ENCODE peak calls at places on chromosomes 4 and X, in nine cellular contexts. W is retinal pigment epithelial cell; R is cardiac fibroblast; K is GM10248; E is BE2C; A is kidney epithelial cell; G is GM13976; D is activated CD8-positive, alpha-beta T cell treated with anti-CD3 and anti-CD28 coated beads for 36 hours; V is WTC11. H is an unnamed sample.
A peak's percentile ranks its signal among the peaks of the same experiment; 100 is the strongest.

GRCh38 chr4:161948026-161948770 is 215.6 kb downstream of the FSTL5 start:
- DNase-seq in V (no peak), W (no peak), K (no peak), G (no peak), E (no peak), R (no peak), A (no peak), D (no peak), H (no peak)

GRCh38 chrX:138986235-138986634 is 274.7 kb upstream of the FGF13 start:
- DNase-seq in K (no peak), W (no peak), E (no peak), A (no peak), D (no peak), V (no peak), R (peak; percentile 0), G (no peak), H (no peak)

GRCh38 chrX:119381349-119381944 is 17.7 kb upstream of the SLC25A43 start:
- DNase-seq in A (no peak), D (no peak), V (no peak), W (no peak), G (no peak), R (no peak), K (no peak), E (no peak), H (no peak)

GRCh38 chr4:7041851-7042696 is 1.1 kb upstream of the TADA2B start:
- DNase-seq in W (no peak), R (peak; percentile 59), V (peak; percentile 53), E (peak; percentile 39), A (no peak), G (peak; percentile 61), D (peak; percentile 34), K (peak; percentile 51), H (no peak)

GRCh38 chr4:185896832-185897475 is 85.0 kb upstream of the SORBS2 start:
- DNase-seq in E (no peak), W (no peak), K (no peak), V (no peak), D (no peak), A (no peak), G (no peak), R (no peak), H (no peak)

GRCh38 chr4:128403586-128403985 is 116.0 kb upstream of the PGRMC2 start:
- DNase-seq in E (no peak), K (no peak), A (no peak), V (no peak), R (no peak), G (no peak), D (no peak), W (no peak), H (no peak)

GRCh38 chrX:13023526-13024469 is 20.6 kb downstream of the FAM9C start:
- DNase-seq in W (no peak), G (no peak), K (no peak), E (no peak), A (no peak), D (no peak), V (no peak), R (no peak), H (no peak)

GRCh38 chr4:102246416-102246815 is 98.9 kb downstream of the SLC39A8 start:
- DNase-seq in R (no peak), K (no peak), W (no peak), V (no peak), D (no peak), G (no peak), E (no peak), A (no peak), H (no peak)

GRCh38 chr4:174256277-174256713 is 27.2 kb downstream of the FBXO8 start:
- DNase-seq in W (peak; percentile 28), R (peak; percentile 72), E (no peak), D (no peak), G (no peak), A (no peak), K (no peak), V (no peak), H (no peak)

GRCh38 chrX:31132803-31133202 is 61.0 kb upstream of the FTHL17 start:
- DNase-seq in D (peak; percentile 5), E (no peak), K (no peak), V (no peak), W (no peak), A (no peak), G (no peak), R (no peak), H (no peak)

GRCh38 chr4:97917115-97917514 is 226.2 kb downstream of the STPG2 start:
- DNase-seq in E (no peak), V (no peak), K (no peak), D (no peak), G (no peak), R (no peak), A (no peak), W (no peak), H (no peak)

GRCh38 chrX:134184936-134185335 is 52.0 kb upstream of the CCDC160 start:
- DNase-seq in W (no peak), D (peak; percentile 4), R (no peak), K (no peak), G (no peak), V (no peak), E (no peak), A (no peak), H (no peak)

GRCh38 chrX:119899125-119899524 is 3.4 kb downstream of the AKAP14 start:
- DNase-seq in R (no peak), W (no peak), E (no peak), G (no peak), K (no peak), V (no peak), A (no peak), D (no peak), H (no peak)

GRCh38 chr4:106809083-106809482 is 227.0 kb downstream of the DKK2 start:
- DNase-seq in E (no peak), K (no peak), W (no peak), R (peak; percentile 81), D (no peak), A (no peak), V (no peak), G (no peak), H (no peak)

GRCh38 chrX:73977542-73978169 is 326.3 kb upstream of the ZCCHC13 start:
- DNase-seq in K (peak; percentile 34), R (peak; percentile 5), G (peak; percentile 38), V (no peak), D (peak; percentile 5), A (no peak), W (no peak), E (no peak), H (peak; percentile 10)

GRCh38 chrX:107743995-107744394 is 31.6 kb downstream of the TSC22D3 start:
- DNase-seq in A (no peak), K (no peak), D (no peak), E (no peak), R (no peak), V (no peak), W (no peak), G (no peak), H (no peak)

GRCh38 chr4:87228561-87228860 is 8.1 kb upstream of the KLHL8 start:
- DNase-seq in G (no peak), R (no peak), E (no peak), V (no peak), D (no peak), W (no peak), A (no peak), K (no peak), H (no peak)

GRCh38 chrX:103726477-103726876 is 15.8 kb downstream of the TMEM31 start:
- DNase-seq in D (no peak), V (no peak), A (no peak), K (no peak), R (no peak), W (no peak), G (no peak), E (no peak), H (no peak)

GRCh38 chr4:3270141-3270611 is 21.2 kb downstream of the MSANTD1 start:
- DNase-seq in E (no peak), K (no peak), V (no peak), G (peak; percentile 17), D (no peak), W (no peak), R (no peak), A (no peak), H (no peak)

GRCh38 chrX:21885568-21885967 is 29.8 kb downstream of the YY2 start:
- DNase-seq in R (peak; percentile 33), V (no peak), A (no peak), W (no peak), E (no peak), K (no peak), G (no peak), D (no peak), H (no peak)

GRCh38 chr4:76977731-76978350 is 28.3 kb downstream of the SEPTIN11 start:
- DNase-seq in R (peak; percentile 85), K (no peak), D (no peak), A (no peak), V (no peak), W (no peak), G (no peak), E (no peak), H (no peak)
- TF ChIP-seq CTCF in R (no peak), K (no peak), D (no peak), A (no peak), V (no peak), W (no peak), G (no peak), E (no peak), H (no peak)

GRCh38 chr4:69156913-69157312 is 57.6 kb downstream of the UGT2B11 start:
- DNase-seq in V (peak; percentile 53), R (peak; percentile 22), D (no peak), K (no peak), E (no peak), G (no peak), A (no peak), W (no peak), H (no peak)
- TF ChIP-seq CTCF in V (peak; percentile 52), R (peak; percentile 56), D (no peak), K (no peak), E (peak; percentile 18), G (no peak), A (peak; percentile 33), W (peak; percentile 42), H (peak; percentile 18)

DNA sequence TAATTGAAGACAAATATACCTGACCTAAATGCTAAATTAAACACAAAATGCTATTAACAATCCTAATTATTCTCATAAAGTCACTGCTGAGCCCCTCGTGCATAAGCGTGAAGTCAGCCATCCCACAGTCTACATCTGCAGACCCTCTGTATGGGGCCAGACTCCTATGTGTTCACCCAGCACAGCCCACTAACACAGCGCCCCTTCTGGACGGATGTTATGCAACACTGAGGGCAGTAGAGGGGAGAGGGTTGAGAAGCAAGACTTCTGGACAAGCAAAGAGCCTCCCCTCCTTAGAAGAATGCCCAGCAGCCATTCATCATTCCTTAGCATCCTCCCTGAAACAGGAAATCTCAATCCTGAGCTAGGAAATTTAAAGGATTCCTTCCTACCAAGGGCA is 7.9 kb downstream of the TRPC3 start:
- DNase-seq in D (peak; percentile 41), K (peak; percentile 24), R (no peak), V (peak; percentile 83), E (peak; percentile 53), A (no peak), W (no peak), G (no peak), H (peak; percentile 31)
- TF ChIP-seq CTCF in D (peak; percentile 59), K (peak; percentile 38), R (peak; percentile 35), V (peak; percentile 64), E (peak; percentile 64), A (peak; percentile 56), W (peak; percentile 55), G (peak; percentile 49), H (peak; percentile 31)

DNA sequence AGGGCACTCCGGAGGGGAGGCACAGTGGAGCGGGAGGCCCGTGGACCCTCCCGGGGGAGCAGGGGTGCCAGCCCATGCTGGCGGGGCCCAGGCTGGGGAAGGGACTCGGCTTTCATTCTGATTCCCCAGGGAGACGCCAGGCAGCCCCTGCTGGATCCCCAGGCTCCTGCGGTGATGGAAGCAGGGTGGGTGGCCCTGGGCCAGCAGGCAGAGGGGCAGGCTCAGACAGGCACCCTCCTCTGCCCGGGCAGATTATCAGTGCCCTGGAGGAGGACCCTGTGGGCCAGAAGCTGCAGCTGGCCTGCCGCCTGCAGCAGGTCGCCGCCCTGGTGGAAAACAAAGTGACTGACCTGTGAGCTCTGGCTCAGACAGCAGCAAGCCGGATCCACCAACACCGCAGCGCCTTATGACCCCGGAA is 2.1 kb upstream of the SRPK3 start:
- DNase-seq in W (no peak), E (no peak), K (no peak), R (no peak), A (no peak), G (no peak), V (peak; percentile 33), D (no peak), H (no peak)
- TF ChIP-seq CTCF in W (no peak), E (no peak), K (no peak), R (no peak), A (no peak), G (no peak), V (no peak), D (no peak), H (no peak)

H was measured in GM20000.